ENCODE peak calls at places on chromosomes 7 and 10, in four cellular contexts. One of them, this sample, is unnamed.
A peak's percentile ranks its signal among the peaks of the same experiment; 100 is the strongest.

GRCh38 chr10:106740-107139 is 28.5 kb upstream of the ZMYND11 start:
- DNase-seq in T-helper 2 cell: no peak
- DNase-seq in transverse colon: no peak
- DNase-seq in NCI-H1105 treated with DMSO at 0.1 percent for 48 hours: no peak
- DNase-seq in this sample: peak; percentile 20

GRCh38 chr7:140675726-140676125 is 3.0 kb downstream of the ADCK2 start:
- DNase-seq in T-helper 2 cell: no peak
- DNase-seq in transverse colon: no peak
- DNase-seq in NCI-H1105 treated with DMSO at 0.1 percent for 48 hours: no peak
- DNase-seq in this sample: no peak

GRCh38 chr10:31322647-31323046 is 3.6 kb downstream of the ZEB1 start:
- DNase-seq in T-helper 2 cell: no peak
- DNase-seq in transverse colon: no peak
- DNase-seq in NCI-H1105 treated with DMSO at 0.1 percent for 48 hours: peak; percentile 19
- DNase-seq in this sample: no peak

GRCh38 chr7:14275346-14275745 is 285.9 kb upstream of the ETV1 start:
- DNase-seq in T-helper 2 cell: no peak
- DNase-seq in transverse colon: no peak
- DNase-seq in NCI-H1105 treated with DMSO at 0.1 percent for 48 hours: no peak
- DNase-seq in this sample: no peak

GRCh38 chr7:10939237-10939910 is 34.3 kb upstream of the PHF14 start:
- DNase-seq in T-helper 2 cell: no peak
- DNase-seq in transverse colon: peak; percentile 9
- DNase-seq in NCI-H1105 treated with DMSO at 0.1 percent for 48 hours: no peak
- DNase-seq in this sample: no peak

GRCh38 chr10:71770255-71770654 is 3.1 kb downstream of the VSIR start:
- DNase-seq in T-helper 2 cell: no peak
- DNase-seq in transverse colon: no peak
- DNase-seq in NCI-H1105 treated with DMSO at 0.1 percent for 48 hours: no peak
- DNase-seq in this sample: no peak

GRCh38 chr7:105585850-105586500 is 4.7 kb upstream of the EFCAB10 start:
- DNase-seq in T-helper 2 cell: no peak
- DNase-seq in transverse colon: no peak
- DNase-seq in NCI-H1105 treated with DMSO at 0.1 percent for 48 hours: no peak
- DNase-seq in this sample: no peak

GRCh38 chr10:80078448-80079311 is at the start of gene TMEM254:
- DNase-seq in T-helper 2 cell: peak; percentile 62
- DNase-seq in transverse colon: peak; percentile 94
- DNase-seq in NCI-H1105 treated with DMSO at 0.1 percent for 48 hours: peak; percentile 74
- DNase-seq in this sample: peak; percentile 90

GRCh38 chr7:4268040-4268965 is 413.8 kb upstream of the FOXK1 start:
- DNase-seq in T-helper 2 cell: no peak
- DNase-seq in transverse colon: no peak
- DNase-seq in NCI-H1105 treated with DMSO at 0.1 percent for 48 hours: no peak
- DNase-seq in this sample: no peak

GRCh38 chr7:94873239-94873638 is 34.2 kb upstream of the PPP1R9A start:
- DNase-seq in T-helper 2 cell: no peak
- DNase-seq in transverse colon: no peak
- DNase-seq in NCI-H1105 treated with DMSO at 0.1 percent for 48 hours: no peak
- DNase-seq in this sample: no peak

GRCh38 chr7:131250331-131250730 is 77.3 kb upstream of the MKLN1 start:
- DNase-seq in T-helper 2 cell: no peak
- DNase-seq in transverse colon: no peak
- DNase-seq in NCI-H1105 treated with DMSO at 0.1 percent for 48 hours: no peak
- DNase-seq in this sample: no peak

GRCh38 chr10:52663161-52663560 is 109.4 kb downstream of the MBL2 start:
- DNase-seq in T-helper 2 cell: no peak
- DNase-seq in transverse colon: no peak
- DNase-seq in NCI-H1105 treated with DMSO at 0.1 percent for 48 hours: no peak
- DNase-seq in this sample: no peak

GRCh38 chr10:35216303-35216905 is 89.8 kb downstream of the CREM start:
- DNase-seq in T-helper 2 cell: no peak
- DNase-seq in transverse colon: peak; percentile 38
- DNase-seq in NCI-H1105 treated with DMSO at 0.1 percent for 48 hours: no peak
- DNase-seq in this sample: no peak